ENCODE peak calls at places on chromosomes 5 and 9, in seven cellular contexts. G is psoas muscle; V is activated CD4-positive, alpha-beta T cell treated with anti-CD3 and anti-CD28 coated beads, Interleukin-2, amount 50 U/mL, for 1 hour; P is pancreas; L is NCI-H774; Y is C1 segment of cervical spinal cord; U is epithelial cell of prostate. E is an unnamed sample.
A peak's percentile ranks its signal among the peaks of the same experiment; 100 is the strongest.

GRCh38 chr5:58622884-58623871 is 40.3 kb downstream of the RAB3C start:
- DNase-seq in G (no peak), V (no peak), P (no peak), L (no peak), Y (no peak), U (no peak), E (no peak)

GRCh38 chr5:168786142-168786541 is 207.0 kb upstream of the PANK3 start:
- DNase-seq in G (no peak), V (no peak), P (no peak), L (no peak), Y (no peak), U (no peak), E (no peak)

GRCh38 chr5:15026944-15027343 is 155.4 kb upstream of the ANKH start:
- DNase-seq in G (no peak), V (no peak), P (no peak), L (peak; percentile 57), Y (no peak), U (no peak), E (no peak)

GRCh38 chr5:6736106-6736505 is 22.9 kb downstream of the TENT4A start:
- DNase-seq in G (no peak), V (no peak), P (no peak), L (no peak), Y (no peak), U (no peak), E (no peak)

GRCh38 chr5:117204926-117205869 is 630.6 kb upstream of the SEMA6A start:
- DNase-seq in G (no peak), V (no peak), P (no peak), L (no peak), Y (no peak), U (no peak), E (no peak)

GRCh38 chr9:97487107-97487506 is 14.4 kb upstream of the TMOD1 start:
- DNase-seq in G (no peak), V (no peak), P (no peak), L (no peak), Y (no peak), U (no peak), E (no peak)

GRCh38 chr5:135921388-135921787 is 25.7 kb upstream of the IL9 start:
- DNase-seq in G (no peak), V (no peak), P (no peak), L (no peak), Y (no peak), U (no peak), E (no peak)

GRCh38 chr9:124880501-124880900 is 18.6 kb downstream of the ARPC5L start:
- DNase-seq in G (no peak), V (no peak), P (no peak), L (no peak), Y (no peak), U (no peak), E (no peak)

GRCh38 chr5:26193626-26194025 is 844.8 kb downstream of the CDH9 start:
- DNase-seq in G (no peak), V (no peak), P (no peak), L (no peak), Y (no peak), U (no peak), E (no peak)

GRCh38 chr5:148491015-148491792 is 107.4 kb downstream of the FBXO38 start:
- DNase-seq in G (no peak), V (no peak), P (no peak), L (no peak), Y (no peak), U (no peak), E (no peak)

GRCh38 chr5:170511550-170511949 is 7.7 kb downstream of the KCNIP1 start:
- DNase-seq in G (no peak), V (no peak), P (no peak), L (no peak), Y (no peak), U (no peak), E (no peak)

E was measured in dorsolateral prefrontal cortex.